ENCODE peak calls at places on chromosome 13, in seven cellular contexts. T is EL; G is GOT3; X is CD8-positive, alpha-beta memory T cell; N is endothelial cell; V is iris pigment epithelial cell; M is SK-MEL-5. L is an unnamed sample.

GRCh38 chr13:38398810-38399493 is 49.3 kb downstream of the UFM1 start:
- DNase-seq in T (peak; percentile 61), G (no peak), X (no peak), N (no peak), V (peak; percentile 99), M (peak; percentile 48), L (no peak)

GRCh38 chr13:102830646-102831045 is 15.2 kb upstream of the ERCC5 start:
- DNase-seq in T (no peak), G (no peak), X (no peak), N (no peak), V (peak; percentile 16), M (no peak), L (no peak)

GRCh38 chr13:100664171-100664900 is 10.3 kb downstream of the TMTC4 start:
- DNase-seq in T (no peak), G (no peak), X (no peak), N (no peak), V (no peak), M (no peak), L (no peak)

GRCh38 chr13:113297370-113297871 is 382 bp downstream of the LAMP1 start:
- DNase-seq in T (peak; percentile 24), G (no peak), X (peak; percentile 66), N (peak; percentile 33), V (peak; percentile 49), M (peak; percentile 31), L (peak; percentile 45)

GRCh38 chr13:100235311-100235901 is 146.5 kb downstream of the PCCA start:
- DNase-seq in T (peak; percentile 57), G (no peak), X (peak; percentile 28), N (peak; percentile 20), V (peak; percentile 76), M (peak; percentile 75), L (no peak)

GRCh38 chr13:70125693-70126092 is 17.4 kb upstream of the KLHL1 start:
- DNase-seq in T (no peak), G (no peak), X (no peak), N (no peak), V (no peak), M (no peak), L (no peak)

GRCh38 chr13:39036212-39036611 is 1.7 kb downstream of the PROSER1 start:
- DNase-seq in T (peak; percentile 17), G (no peak), X (no peak), N (no peak), V (peak; percentile 55), M (peak; percentile 17), L (no peak)

GRCh38 chr13:112744306-112745021 is 54.6 kb downstream of the ATP11A start:
- DNase-seq in T (peak; percentile 21), G (no peak), X (no peak), N (no peak), V (peak; percentile 11), M (no peak), L (no peak)

GRCh38 chr13:79547821-79548220 is 66.9 kb downstream of the NDFIP2 start:
- DNase-seq in T (no peak), G (no peak), X (no peak), N (no peak), V (peak; percentile 44), M (no peak), L (no peak)

GRCh38 chr13:110424596-110425443 is 117.7 kb downstream of the COL4A2 start:
- DNase-seq in T (no peak), G (no peak), X (no peak), N (no peak), V (no peak), M (no peak), L (no peak)

GRCh38 chr13:28022848-28023518 is 34.5 kb upstream of the URAD start:
- DNase-seq in T (peak; percentile 33), G (no peak), X (no peak), N (no peak), V (peak; percentile 51), M (peak; percentile 50), L (no peak)

GRCh38 chr13:83716121-83716520 is 166.2 kb downstream of the SLITRK1 start:
- DNase-seq in T (peak; percentile 4), G (no peak), X (no peak), N (no peak), V (no peak), M (no peak), L (no peak)

GRCh38 chr13:98308525-98308911 is 131.4 kb upstream of the RNF113B start:
- DNase-seq in T (no peak), G (no peak), X (no peak), N (no peak), V (no peak), M (no peak), L (no peak)

GRCh38 chr13:100811906-100812305 is 137.3 kb upstream of the TMTC4 start:
- DNase-seq in T (no peak), G (no peak), X (no peak), N (no peak), V (no peak), M (no peak), L (no peak)

GRCh38 chr13:23790591-23791170 is 98.5 kb downstream of the MIPEP start:
- DNase-seq in T (peak; percentile 96), G (no peak), X (no peak), N (no peak), V (peak; percentile 92), M (peak; percentile 38), L (no peak)

GRCh38 chr13:26324867-26325266 is 70.9 kb downstream of the CDK8 start:
- DNase-seq in T (no peak), G (no peak), X (no peak), N (no peak), V (no peak), M (no peak), L (no peak)

GRCh38 chr13:112661291-112661690 is 28.5 kb upstream of the ATP11A start:
- DNase-seq in T (no peak), G (no peak), X (no peak), N (no peak), V (no peak), M (no peak), L (no peak)

GRCh38 chr13:44989941-44990340 is 603 bp downstream of the GPALPP1 start:
- DNase-seq in T (no peak), G (no peak), X (peak; percentile 1), N (no peak), V (peak; percentile 11), M (no peak), L (no peak)

GRCh38 chr13:27744861-27745260 is 47.4 kb upstream of the GSX1 start:
- DNase-seq in T (no peak), G (no peak), X (no peak), N (no peak), V (no peak), M (no peak), L (no peak)

GRCh38 chr13:99432637-99433542 is 68.4 kb upstream of the TM9SF2 start:
- DNase-seq in T (peak; percentile 83), G (peak; percentile 21), X (peak; percentile 87), N (peak; percentile 50), V (peak; percentile 79), M (no peak), L (peak; percentile 90)

GRCh38 chr13:38210928-38211596 is 138.6 kb upstream of the UFM1 start:
- DNase-seq in T (no peak), G (no peak), X (no peak), N (no peak), V (no peak), M (no peak), L (no peak)

GRCh38 chr13:31485183-31485582 is 254.1 kb upstream of the RXFP2 start:
- DNase-seq in T (peak; percentile 33), G (no peak), X (no peak), N (no peak), V (peak; percentile 16), M (no peak), L (no peak)

GRCh38 chr13:30113983-30114491 is 193.3 kb downstream of the KATNAL1 start:
- DNase-seq in T (no peak), G (no peak), X (no peak), N (no peak), V (no peak), M (peak; percentile 73), L (peak; percentile 42)

L was measured in left lung.